ENCODE peak calls at places on chromosomes 16 and 17, in seven cellular contexts. One of them, this sample, is unnamed.

GRCh38 chr17:44198721-44199552 is 747 bp downstream of the ATXN7L3 start:
- DNase-seq in amygdala: no peak
- DNase-seq in cardiac fibroblast: peak
- DNase-seq in MCF 10A: peak
- DNase-seq in skeletal muscle cell: no peak
- DNase-seq in stimulated activated CD8-positive, alpha-beta memory T cell treated with anti-CD3 and anti-CD28 coated beads, Interleukin-7, amount 100 ng/mL, for 1 hour: no peak
- DNase-seq in pancreas: peak
- DNase-seq in this sample: peak

GRCh38 chr16:89711601-89712475 is 8.9 kb downstream of the VPS9D1 start:
- DNase-seq in amygdala: no peak
- DNase-seq in cardiac fibroblast: peak
- DNase-seq in MCF 10A: peak
- DNase-seq in skeletal muscle cell: no peak
- DNase-seq in stimulated activated CD8-positive, alpha-beta memory T cell treated with anti-CD3 and anti-CD28 coated beads, Interleukin-7, amount 100 ng/mL, for 1 hour: peak
- DNase-seq in pancreas: no peak
- DNase-seq in this sample: peak

GRCh38 chr16:81734632-81735434 is 44.3 kb upstream of the PLCG2 start:
- DNase-seq in amygdala: peak
- DNase-seq in cardiac fibroblast: no peak
- DNase-seq in MCF 10A: no peak
- DNase-seq in skeletal muscle cell: no peak
- DNase-seq in stimulated activated CD8-positive, alpha-beta memory T cell treated with anti-CD3 and anti-CD28 coated beads, Interleukin-7, amount 100 ng/mL, for 1 hour: no peak
- DNase-seq in pancreas: no peak
- DNase-seq in this sample: no peak

GRCh38 chr16:50478773-50479149 is 69.4 kb upstream of the NKD1 start:
- DNase-seq in amygdala: no peak
- DNase-seq in cardiac fibroblast: no peak
- DNase-seq in MCF 10A: peak
- DNase-seq in skeletal muscle cell: no peak
- DNase-seq in stimulated activated CD8-positive, alpha-beta memory T cell treated with anti-CD3 and anti-CD28 coated beads, Interleukin-7, amount 100 ng/mL, for 1 hour: no peak
- DNase-seq in pancreas: no peak
- DNase-seq in this sample: no peak

GRCh38 chr16:85767569-85767968 is 16.7 kb upstream of the C16orf74 start:
- DNase-seq in amygdala: no peak
- DNase-seq in cardiac fibroblast: peak
- DNase-seq in MCF 10A: peak
- DNase-seq in skeletal muscle cell: peak
- DNase-seq in stimulated activated CD8-positive, alpha-beta memory T cell treated with anti-CD3 and anti-CD28 coated beads, Interleukin-7, amount 100 ng/mL, for 1 hour: no peak
- DNase-seq in pancreas: no peak
- DNase-seq in this sample: peak

GRCh38 chr16:58333937-58334336 is 39.1 kb upstream of the PRSS54 start:
- DNase-seq in amygdala: no peak
- DNase-seq in cardiac fibroblast: no peak
- DNase-seq in MCF 10A: no peak
- DNase-seq in skeletal muscle cell: no peak
- DNase-seq in stimulated activated CD8-positive, alpha-beta memory T cell treated with anti-CD3 and anti-CD28 coated beads, Interleukin-7, amount 100 ng/mL, for 1 hour: no peak
- DNase-seq in pancreas: no peak
- DNase-seq in this sample: no peak

GRCh38 chr16:30003670-30004423 is 7.0 kb downstream of the DOC2A start:
- DNase-seq in amygdala: no peak
- DNase-seq in cardiac fibroblast: no peak
- DNase-seq in MCF 10A: no peak
- DNase-seq in skeletal muscle cell: no peak
- DNase-seq in stimulated activated CD8-positive, alpha-beta memory T cell treated with anti-CD3 and anti-CD28 coated beads, Interleukin-7, amount 100 ng/mL, for 1 hour: no peak
- DNase-seq in pancreas: no peak
- DNase-seq in this sample: no peak

GRCh38 chr16:23865853-23866252 is 30.1 kb downstream of the PRKCB start:
- DNase-seq in amygdala: no peak
- DNase-seq in cardiac fibroblast: no peak
- DNase-seq in MCF 10A: no peak
- DNase-seq in skeletal muscle cell: no peak
- DNase-seq in stimulated activated CD8-positive, alpha-beta memory T cell treated with anti-CD3 and anti-CD28 coated beads, Interleukin-7, amount 100 ng/mL, for 1 hour: no peak
- DNase-seq in pancreas: no peak
- DNase-seq in this sample: no peak

GRCh38 chr16:88824256-88825077 is 12.7 kb upstream of the APRT start:
- DNase-seq in amygdala: no peak
- DNase-seq in cardiac fibroblast: no peak
- DNase-seq in MCF 10A: no peak
- DNase-seq in skeletal muscle cell: no peak
- DNase-seq in stimulated activated CD8-positive, alpha-beta memory T cell treated with anti-CD3 and anti-CD28 coated beads, Interleukin-7, amount 100 ng/mL, for 1 hour: no peak
- DNase-seq in pancreas: no peak
- DNase-seq in this sample: no peak

GRCh38 chr16:85172465-85173071 is 60.3 kb upstream of the CIBAR2 start:
- DNase-seq in amygdala: no peak
- DNase-seq in cardiac fibroblast: no peak
- DNase-seq in MCF 10A: peak
- DNase-seq in skeletal muscle cell: no peak
- DNase-seq in stimulated activated CD8-positive, alpha-beta memory T cell treated with anti-CD3 and anti-CD28 coated beads, Interleukin-7, amount 100 ng/mL, for 1 hour: no peak
- DNase-seq in pancreas: peak
- DNase-seq in this sample: peak

GRCh38 chr16:3065069-3065741 is at the start of gene IL32:
- DNase-seq in amygdala: no peak
- DNase-seq in cardiac fibroblast: peak
- DNase-seq in MCF 10A: peak
- DNase-seq in skeletal muscle cell: peak
- DNase-seq in stimulated activated CD8-positive, alpha-beta memory T cell treated with anti-CD3 and anti-CD28 coated beads, Interleukin-7, amount 100 ng/mL, for 1 hour: peak
- DNase-seq in pancreas: peak
- DNase-seq in this sample: peak

GRCh38 chr17:35540589-35541404 is 3.3 kb upstream of the SLFN12L start:
- DNase-seq in amygdala: no peak
- DNase-seq in cardiac fibroblast: peak
- DNase-seq in MCF 10A: peak
- DNase-seq in skeletal muscle cell: peak
- DNase-seq in stimulated activated CD8-positive, alpha-beta memory T cell treated with anti-CD3 and anti-CD28 coated beads, Interleukin-7, amount 100 ng/mL, for 1 hour: no peak
- DNase-seq in pancreas: peak
- DNase-seq in this sample: peak

GRCh38 chr17:49401971-49402491 is 12.7 kb downstream of the PHB1 start:
- DNase-seq in amygdala: peak
- DNase-seq in cardiac fibroblast: no peak
- DNase-seq in MCF 10A: no peak
- DNase-seq in skeletal muscle cell: no peak
- DNase-seq in stimulated activated CD8-positive, alpha-beta memory T cell treated with anti-CD3 and anti-CD28 coated beads, Interleukin-7, amount 100 ng/mL, for 1 hour: no peak
- DNase-seq in pancreas: no peak
- DNase-seq in this sample: no peak

GRCh38 chr17:17819561-17819995 is 17.2 kb downstream of the SREBF1 start:
- DNase-seq in amygdala: peak
- DNase-seq in cardiac fibroblast: peak
- DNase-seq in MCF 10A: peak
- DNase-seq in skeletal muscle cell: peak
- DNase-seq in stimulated activated CD8-positive, alpha-beta memory T cell treated with anti-CD3 and anti-CD28 coated beads, Interleukin-7, amount 100 ng/mL, for 1 hour: no peak
- DNase-seq in pancreas: peak
- DNase-seq in this sample: peak

GRCh38 chr16:51084074-51084928 is 66.8 kb downstream of the SALL1 start:
- DNase-seq in amygdala: no peak
- DNase-seq in cardiac fibroblast: no peak
- DNase-seq in MCF 10A: no peak
- DNase-seq in skeletal muscle cell: no peak
- DNase-seq in stimulated activated CD8-positive, alpha-beta memory T cell treated with anti-CD3 and anti-CD28 coated beads, Interleukin-7, amount 100 ng/mL, for 1 hour: no peak
- DNase-seq in pancreas: no peak
- DNase-seq in this sample: peak

GRCh38 chr16:69328854-69329316 is 1.5 kb downstream of the PDF start:
- DNase-seq in amygdala: no peak
- DNase-seq in cardiac fibroblast: peak
- DNase-seq in MCF 10A: peak
- DNase-seq in skeletal muscle cell: peak
- DNase-seq in stimulated activated CD8-positive, alpha-beta memory T cell treated with anti-CD3 and anti-CD28 coated beads, Interleukin-7, amount 100 ng/mL, for 1 hour: no peak
- DNase-seq in pancreas: no peak
- DNase-seq in this sample: peak

GRCh38 chr16:14669776-14670175 is 24.3 kb downstream of the PLA2G10 start:
- DNase-seq in amygdala: no peak
- DNase-seq in cardiac fibroblast: no peak
- DNase-seq in MCF 10A: peak
- DNase-seq in skeletal muscle cell: no peak
- DNase-seq in stimulated activated CD8-positive, alpha-beta memory T cell treated with anti-CD3 and anti-CD28 coated beads, Interleukin-7, amount 100 ng/mL, for 1 hour: no peak
- DNase-seq in pancreas: peak
- DNase-seq in this sample: no peak

GRCh38 chr17:19263621-19264010 is 26.4 kb downstream of the EPN2 start:
- DNase-seq in amygdala: no peak
- DNase-seq in cardiac fibroblast: peak
- DNase-seq in MCF 10A: peak
- DNase-seq in skeletal muscle cell: no peak
- DNase-seq in stimulated activated CD8-positive, alpha-beta memory T cell treated with anti-CD3 and anti-CD28 coated beads, Interleukin-7, amount 100 ng/mL, for 1 hour: no peak
- DNase-seq in pancreas: no peak
- DNase-seq in this sample: peak

GRCh38 chr16:27224741-27225300 is 21.5 kb downstream of the KDM8 start:
- DNase-seq in amygdala: no peak
- DNase-seq in cardiac fibroblast: no peak
- DNase-seq in MCF 10A: no peak
- DNase-seq in skeletal muscle cell: no peak
- DNase-seq in stimulated activated CD8-positive, alpha-beta memory T cell treated with anti-CD3 and anti-CD28 coated beads, Interleukin-7, amount 100 ng/mL, for 1 hour: no peak
- DNase-seq in pancreas: no peak
- DNase-seq in this sample: no peak

GRCh38 chr17:16915752-16916556 is 56.0 kb downstream of the TNFRSF13B start:
- DNase-seq in amygdala: peak
- DNase-seq in cardiac fibroblast: peak
- DNase-seq in MCF 10A: peak
- DNase-seq in skeletal muscle cell: no peak
- DNase-seq in stimulated activated CD8-positive, alpha-beta memory T cell treated with anti-CD3 and anti-CD28 coated beads, Interleukin-7, amount 100 ng/mL, for 1 hour: no peak
- DNase-seq in pancreas: peak
- DNase-seq in this sample: peak

GRCh38 chr17:82786427-82786826 is 34.6 kb downstream of the TBCD start:
- DNase-seq in amygdala: no peak
- DNase-seq in cardiac fibroblast: no peak
- DNase-seq in MCF 10A: peak
- DNase-seq in skeletal muscle cell: no peak
- DNase-seq in stimulated activated CD8-positive, alpha-beta memory T cell treated with anti-CD3 and anti-CD28 coated beads, Interleukin-7, amount 100 ng/mL, for 1 hour: no peak
- DNase-seq in pancreas: no peak
- DNase-seq in this sample: no peak